ENCODE peak calls at places on chromosome 20, in six cellular contexts. H, N, C, B, Y and S are unnamed samples.

GRCh38 chr20:63097336-63097831 is 90.6 kb upstream of the BHLHE23 start:
- DNase-seq in N (no peak), C (no peak), Y (no peak), H (peak), B (no peak), S (no peak)

GRCh38 chr20:36311854-36312723 is 6.0 kb downstream of the DLGAP4 start:
- DNase-seq in Y (no peak), C (no peak), H (no peak), B (no peak), N (no peak), S (no peak)

GRCh38 chr20:25054995-25055629 is 2.8 kb downstream of the ACSS1 start:
- DNase-seq in H (no peak), N (peak), B (peak), C (no peak), Y (no peak), S (no peak)

GRCh38 chr20:61976650-61977332 is 88.9 kb downstream of the TAF4 start:
- DNase-seq in N (no peak), C (no peak), B (no peak), H (no peak), Y (no peak), S (no peak)

GRCh38 chr20:62523473-62524203 is 47.8 kb upstream of the GATA5 start:
- DNase-seq in H (no peak), C (no peak), B (peak), Y (peak), N (no peak), S (no peak)

GRCh38 chr20:3273371-3273770 is 34.4 kb upstream of the SLC4A11 start:
- DNase-seq in N (no peak), C (no peak), Y (no peak), B (no peak), H (no peak), S (no peak)

GRCh38 chr20:36306557-36307411 is 645 bp downstream of the DLGAP4 start:
- DNase-seq in N (no peak), B (no peak), Y (no peak), C (no peak), H (peak), S (no peak)

GRCh38 chr20:5489596-5489995 is 172.8 kb upstream of the PROKR2 start:
- DNase-seq in C (no peak), N (no peak), B (no peak), Y (no peak), H (no peak), S (no peak)

GRCh38 chr20:10065154-10065833 is 30.5 kb downstream of the ANKEF1 start:
- DNase-seq in N (peak), H (no peak), B (no peak), Y (no peak), C (no peak), S (no peak)

GRCh38 chr20:57779401-57780003 is 69.7 kb upstream of the PMEPA1 start:
- DNase-seq in Y (no peak), C (no peak), B (no peak), N (no peak), H (no peak), S (no peak)

DNA sequence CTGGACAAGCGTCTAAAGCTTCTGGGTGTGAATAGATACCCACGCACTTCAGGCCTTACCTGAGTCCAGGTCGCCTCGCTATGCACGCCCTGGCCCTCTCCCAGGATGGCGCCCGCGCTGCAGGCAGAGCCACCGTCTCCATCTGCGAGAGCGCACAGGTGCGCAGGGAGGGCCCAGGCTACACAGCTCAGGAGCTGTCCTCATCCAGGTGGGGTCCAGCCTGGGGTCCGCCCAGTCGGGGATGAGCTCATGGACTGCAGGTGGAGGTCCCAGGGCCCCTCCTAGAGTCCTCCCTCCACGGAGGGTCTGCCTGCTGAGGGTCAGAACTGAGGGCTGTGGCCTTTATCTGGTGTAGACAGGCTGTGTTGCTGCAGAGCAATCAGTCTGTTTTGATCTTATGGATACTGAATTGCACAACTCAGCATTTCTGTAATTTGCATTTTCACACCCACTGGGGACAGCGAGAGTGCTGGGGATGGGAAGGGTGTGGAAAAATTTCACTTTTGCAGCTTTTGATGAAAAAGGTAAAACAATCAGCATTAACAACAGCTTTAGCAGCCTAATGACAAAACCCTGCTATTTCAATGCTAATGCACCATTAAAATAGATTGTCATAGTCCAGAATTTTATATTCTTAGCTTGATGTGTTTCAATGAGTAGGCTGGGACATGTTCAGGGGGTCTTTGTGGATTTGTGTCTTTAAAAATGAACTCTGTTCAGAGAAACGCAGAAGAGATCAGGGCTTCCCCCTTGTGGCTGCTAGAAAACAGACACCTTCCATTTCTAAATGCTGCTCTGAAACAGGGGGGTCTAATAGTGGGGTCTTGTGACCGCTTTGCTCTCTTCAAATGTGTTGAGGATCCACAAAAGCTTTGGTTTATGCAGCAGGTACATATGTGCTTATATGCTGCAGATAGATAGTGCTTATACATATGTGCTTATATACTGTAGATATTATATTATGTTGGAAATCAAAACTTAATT is 77.8 kb upstream of the PHACTR3 start:
- DNase-seq in H (peak), Y (no peak), N (no peak), B (peak), C (peak), S (no peak)
- TF ChIP-seq CEBPB in H (no peak), Y (no peak), N (no peak), B (no peak), C (no peak), S (no peak)

GRCh38 chr20:53298900-53299299 is 294.7 kb downstream of the ZNF217 start:
- DNase-seq in N (no peak), H (no peak), C (no peak), B (no peak), Y (no peak), S (no peak)
- TF ChIP-seq CEBPB in N (no peak), H (no peak), C (no peak), B (no peak), Y (no peak), S (no peak)

GRCh38 chr20:51758978-51759544 is 9.1 kb downstream of the ATP9A start:
- DNase-seq in H (no peak), C (no peak), Y (no peak), N (no peak), B (peak), S (no peak)
- TF ChIP-seq CEBPB in H (no peak), C (no peak), Y (no peak), N (no peak), B (peak), S (no peak)

DNA sequence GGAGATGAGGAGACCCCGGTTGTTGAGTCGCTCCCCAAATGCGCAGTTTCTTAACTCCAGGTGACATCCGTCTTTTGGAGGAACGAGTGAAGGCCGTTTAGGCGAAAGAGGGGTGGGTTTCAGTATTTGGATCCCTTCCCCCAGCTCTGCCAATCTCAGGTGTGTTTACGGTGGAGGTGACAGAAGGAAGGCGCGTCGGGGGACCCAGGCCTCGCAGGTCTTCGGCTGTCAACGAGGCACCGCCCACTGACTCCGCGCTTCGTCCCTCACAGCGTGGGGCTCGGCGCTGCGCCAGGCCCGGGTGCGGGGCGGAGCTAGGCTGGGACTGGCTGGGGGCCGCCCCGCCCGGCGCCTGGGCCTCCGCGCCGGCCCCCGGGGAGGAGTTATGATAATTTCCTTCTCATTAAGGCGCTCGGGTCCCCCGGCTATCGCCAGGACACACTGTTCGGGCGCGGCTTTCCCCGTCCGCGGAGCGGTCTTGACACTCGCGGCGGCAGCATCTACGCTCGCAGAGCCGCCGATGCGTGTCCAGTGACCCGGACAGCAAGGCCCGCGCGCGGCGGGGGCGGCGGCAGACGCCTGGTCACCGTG is at the start of gene TFAP2C:
- DNase-seq in N (no peak), B (no peak), H (peak), C (peak), Y (peak), S (no peak)
- TF ChIP-seq CEBPB in N (no peak), B (no peak), H (no peak), C (no peak), Y (no peak), S (no peak)

GRCh38 chr20:46551508-46552280 is 1.2 kb upstream of the OCSTAMP start:
- DNase-seq in C (no peak), Y (no peak), N (no peak), B (peak), H (peak), S (no peak)

GRCh38 chr20:46552460-46553420 is 2.3 kb upstream of the OCSTAMP start:
- DNase-seq in B (no peak), H (no peak), N (no peak), Y (no peak), C (no peak), S (peak)

GRCh38 chr20:46548688-46549087 is 1.8 kb downstream of the OCSTAMP start:
- DNase-seq in C (no peak), B (no peak), Y (no peak), H (no peak), N (no peak), S (no peak)

GRCh38 chr20:46549188-46549967 is 1.1 kb downstream of the OCSTAMP start:
- DNase-seq in H (no peak), Y (no peak), N (no peak), B (no peak), C (no peak), S (no peak)

GRCh38 chr20:46550441-46550840 is at the start of gene OCSTAMP:
- DNase-seq in B (no peak), C (no peak), N (no peak), Y (no peak), H (no peak), S (no peak)
- TF ChIP-seq CEBPB in B (no peak), C (no peak), N (no peak), Y (no peak), H (no peak), S (no peak)

GRCh38 chr20:38841570-38841969 is 36.1 kb downstream of the PPP1R16B start:
- DNase-seq in N (no peak), H (no peak), C (no peak), B (no peak), Y (no peak), S (no peak)

GRCh38 chr20:38839563-38839962 is 34.1 kb downstream of the PPP1R16B start:
- DNase-seq in Y (no peak), N (no peak), B (no peak), H (no peak), C (no peak), S (no peak)

GRCh38 chr20:38840053-38840893 is 34.8 kb downstream of the PPP1R16B start:
- DNase-seq in Y (no peak), C (no peak), B (no peak), H (no peak), N (no peak), S (no peak)

GRCh38 chr20:38842017-38842416 is 36.5 kb downstream of the PPP1R16B start:
- DNase-seq in C (no peak), N (no peak), B (no peak), H (no peak), Y (no peak), S (no peak)

DNA sequence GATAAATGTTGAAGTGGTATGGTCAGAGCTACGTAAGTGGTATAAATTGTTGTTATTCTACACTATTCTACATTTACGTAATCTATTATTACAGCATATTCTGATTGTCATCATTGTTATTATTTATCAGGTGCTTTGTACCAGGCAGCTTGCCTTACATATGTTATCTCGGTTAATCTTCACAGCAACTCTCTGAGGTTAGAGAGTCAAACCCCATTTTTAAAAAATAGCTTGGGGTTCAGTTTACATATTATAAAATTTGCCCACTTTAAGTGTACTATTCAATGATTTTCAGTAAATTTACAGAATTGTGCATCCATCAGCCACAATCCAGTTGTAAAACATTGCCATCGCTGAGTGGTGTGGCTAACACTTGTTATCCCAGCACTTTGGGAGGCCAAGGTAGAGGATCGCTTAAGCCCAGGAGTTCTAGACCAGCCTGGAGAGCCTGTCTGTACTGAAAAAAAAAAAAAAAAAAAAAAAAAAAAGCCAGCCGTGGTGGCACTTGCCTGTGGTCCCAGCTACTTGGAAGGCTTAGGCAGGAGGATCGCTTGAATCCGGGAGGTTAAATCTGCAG is 35.5 kb downstream of the PPP1R16B start:
- DNase-seq in C (no peak), Y (no peak), N (no peak), H (no peak), B (no peak), S (no peak)
- TF ChIP-seq CEBPB in C (no peak), Y (no peak), N (no peak), H (no peak), B (no peak), S (no peak)

DNA sequence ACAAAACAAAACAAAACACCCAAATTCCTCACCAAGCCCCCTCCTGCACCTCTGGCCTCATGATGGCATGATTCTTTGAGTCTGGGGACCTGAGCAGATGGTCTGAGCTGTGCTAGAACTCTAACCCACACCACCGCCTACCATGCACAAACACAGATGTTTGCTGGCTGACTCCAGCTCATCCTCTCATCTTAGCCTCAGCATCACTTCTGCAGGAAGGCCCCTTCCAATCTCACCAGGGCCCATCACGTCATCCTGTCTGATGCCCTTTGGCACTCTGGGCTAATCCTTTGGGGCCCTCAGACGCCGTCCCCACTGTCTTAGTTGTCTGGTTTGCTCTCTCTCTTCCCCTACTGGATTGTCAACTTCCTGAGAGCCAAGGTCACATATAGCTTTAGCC is 85.8 kb downstream of the PHACTR3 start:
- DNase-seq in C (no peak), Y (no peak), B (no peak), H (no peak), N (no peak), S (no peak)
- TF ChIP-seq CEBPB in C (no peak), Y (no peak), B (no peak), H (no peak), N (no peak), S (no peak)

DNA sequence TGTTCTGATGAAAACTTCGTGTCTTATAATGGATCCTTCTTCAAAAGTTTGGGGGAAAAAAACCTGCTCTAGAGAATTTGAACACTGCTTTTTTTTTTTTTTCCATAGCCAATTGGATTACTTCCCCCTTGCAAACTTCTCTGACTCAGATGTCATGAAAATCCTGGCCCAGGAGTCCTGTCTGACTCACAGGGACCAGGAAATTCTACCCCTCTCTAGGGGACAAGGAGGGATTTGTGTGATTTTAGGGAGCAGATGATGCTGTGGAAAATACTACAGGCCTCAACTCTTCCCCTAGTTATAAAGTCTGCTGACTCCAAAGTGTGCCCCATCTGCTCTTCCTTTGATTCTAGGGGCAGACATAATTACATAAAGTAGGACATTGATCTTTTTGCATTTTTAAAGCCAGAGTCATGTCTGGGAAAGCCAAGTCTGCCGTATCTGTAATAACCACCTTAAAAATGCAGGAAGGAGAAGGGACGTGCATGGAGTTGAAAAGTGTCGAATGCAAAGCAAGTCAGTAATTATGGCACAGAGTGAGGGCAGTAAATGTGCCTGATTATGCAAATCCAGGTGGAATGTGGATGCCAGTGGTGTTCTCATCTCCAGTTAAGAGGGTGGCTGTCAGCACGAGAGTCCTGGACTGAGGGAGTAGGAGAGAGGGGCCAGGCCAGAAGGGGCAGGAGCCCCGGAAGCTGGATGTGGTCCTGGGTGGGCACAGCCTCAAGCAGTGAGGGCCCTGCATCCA is 144.3 kb upstream of the SULF2 start:
- DNase-seq in B (no peak), C (peak), N (peak), Y (peak), H (no peak), S (no peak)
- TF ChIP-seq CEBPB in B (no peak), C (no peak), N (no peak), Y (no peak), H (no peak), S (no peak)

GRCh38 chr20:13259921-13260320 is 38.8 kb downstream of the ISM1 start:
- DNase-seq in B (no peak), N (no peak), C (no peak), Y (no peak), H (no peak), S (no peak)
- TF ChIP-seq CEBPB in B (no peak), N (no peak), C (no peak), Y (no peak), H (no peak), S (no peak)

GRCh38 chr20:32970115-32970972 is 33.9 kb downstream of the SUN5 start:
- DNase-seq in N (no peak), H (no peak), Y (no peak), C (no peak), B (no peak), S (no peak)

GRCh38 chr20:32971703-32972161 is 32.5 kb downstream of the SUN5 start:
- DNase-seq in N (no peak), C (no peak), Y (no peak), H (peak), B (no peak), S (peak)

GRCh38 chr20:32973077-32973717 is 31.0 kb downstream of the SUN5 start:
- DNase-seq in N (no peak), H (peak), Y (no peak), C (no peak), B (no peak), S (no peak)

GRCh38 chr20:32970973-32971300 is 33.3 kb downstream of the SUN5 start:
- DNase-seq in H (peak), N (no peak), B (no peak), Y (no peak), C (no peak), S (no peak)

DNA sequence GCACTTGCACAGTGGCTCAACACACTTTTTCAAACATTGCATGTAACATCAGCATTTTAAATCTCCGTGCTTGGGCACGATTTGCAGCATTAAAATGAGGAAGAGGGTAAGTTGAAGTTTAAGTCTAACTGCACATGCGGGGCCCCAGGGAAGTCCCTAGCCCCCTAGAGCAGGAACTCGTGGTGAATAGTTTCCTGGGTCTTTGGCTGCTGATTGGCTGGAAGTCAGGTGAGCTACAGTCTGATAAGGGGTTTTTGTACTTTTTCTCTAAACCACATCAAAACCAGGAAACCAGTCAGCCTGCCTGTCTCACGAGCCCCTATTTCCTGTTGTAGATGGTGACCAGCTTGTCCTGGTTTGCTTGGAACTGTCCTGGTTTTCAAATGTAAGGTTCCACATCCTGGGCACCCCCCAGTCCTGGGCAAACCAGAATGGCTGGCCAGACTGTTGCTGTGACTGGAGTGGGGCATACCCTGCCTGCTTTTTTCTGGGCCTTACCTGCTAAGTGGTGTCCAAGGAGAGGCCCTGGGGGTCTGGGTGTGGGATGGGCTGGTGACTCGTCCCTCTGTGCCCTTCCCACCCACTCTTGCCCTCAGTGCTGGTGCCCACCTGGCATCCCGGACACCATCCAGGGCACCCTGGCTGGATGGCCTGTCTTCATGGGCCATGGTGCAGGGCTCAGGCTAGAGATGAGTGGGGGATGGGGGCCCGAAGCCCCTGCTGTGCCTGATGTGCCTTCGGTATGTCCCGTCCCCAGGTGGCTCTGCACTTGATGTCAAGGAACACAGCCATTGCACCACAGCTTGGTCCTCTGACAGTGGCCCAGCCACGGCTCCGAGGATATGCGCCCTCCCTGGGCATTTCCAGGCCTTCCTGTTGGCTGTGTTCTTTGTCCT is 31.8 kb downstream of the SUN5 start:
- DNase-seq in H (peak), C (no peak), Y (no peak), N (no peak), B (no peak), S (peak)
- TF ChIP-seq CEBPB in H (no peak), C (no peak), Y (no peak), N (no peak), B (no peak), S (no peak)